ENCODE peak calls at places on chromosomes 12 and 14, in eight cellular contexts. U is fibroblast of mammary gland; N is dorsolateral prefrontal cortex; Y is kidney tubule cell; D is naive thymus-derived CD4-positive, alpha-beta T cell; G is HFF-Myc; Q is GM12864; I is activated T-helper 1 cell treated with anti-CD3 and anti-CD28 coated beads, Interleukin-12 subunit alpha, Interleukin-12 subunit beta, Interleukin-2, Interleukin-4 antibody, amounts not matched to agents 30 ng/mL and 10 ng/mL and 1 ng/mL, durations not matched to agents 14 hours and 24 hours and 36 hours. H is an unnamed sample.

GRCh38 chr14:70622111-70622712 is 19.5 kb upstream of the TTC9 start:
- DNase-seq in D (peak; percentile 66), G (no peak), Q (no peak), Y (peak; percentile 65), N (no peak), I (peak; percentile 51), U (peak; percentile 32), H (no peak)

GRCh38 chr12:108635201-108635996 is 1.7 kb upstream of the SELPLG start:
- DNase-seq in I (peak; percentile 53), G (no peak), N (no peak), D (peak; percentile 54), Y (no peak), Q (peak; percentile 99), U (no peak), H (no peak)

GRCh38 chr14:56569174-56569573 is 10.4 kb upstream of the TMEM260 start:
- DNase-seq in G (no peak), N (no peak), Q (no peak), Y (no peak), U (peak; percentile 43), I (no peak), D (no peak), H (no peak)

GRCh38 chr12:102669056-102669455 is 188.7 kb upstream of the IGF1 start:
- DNase-seq in I (no peak), U (no peak), Q (no peak), Y (no peak), N (no peak), G (no peak), D (no peak), H (no peak)

GRCh38 chr12:10501031-10501430 is 4.7 kb upstream of the EIF2S3B start:
- DNase-seq in I (no peak), Y (peak; percentile 6), U (peak; percentile 20), G (no peak), D (no peak), Q (no peak), N (no peak), H (no peak)

GRCh38 chr14:102187044-102187443 is 47.3 kb downstream of the WDR20 start:
- DNase-seq in I (no peak), Q (no peak), U (peak; percentile 91), N (no peak), G (peak; percentile 52), D (no peak), Y (peak; percentile 65), H (no peak)

GRCh38 chr12:14710632-14711324 is 14.4 kb upstream of the GUCY2C start:
- DNase-seq in U (no peak), D (no peak), Q (no peak), Y (no peak), N (no peak), I (no peak), G (no peak), H (no peak)

GRCh38 chr14:100861188-100861936 is 35.4 kb downstream of the MEG3 start:
- DNase-seq in N (peak; percentile 22), G (no peak), D (no peak), I (no peak), Y (no peak), U (peak; percentile 36), Q (no peak), H (no peak)

GRCh38 chr12:32365473-32366064 is 33.8 kb upstream of the FGD4 start:
- DNase-seq in I (peak; percentile 14), D (peak; percentile 21), Y (peak; percentile 75), G (peak; percentile 47), Q (peak; percentile 33), N (no peak), U (peak; percentile 81), H (peak; percentile 77)

GRCh38 chr12:131091976-131092691 is 138.4 kb downstream of the ADGRD1 start:
- DNase-seq in I (no peak), D (no peak), G (no peak), Y (no peak), N (peak; percentile 35), Q (no peak), U (no peak), H (no peak)

GRCh38 chr12:5619628-5620027 is 187.7 kb downstream of the NTF3 start:
- DNase-seq in G (no peak), Q (no peak), U (no peak), Y (no peak), N (no peak), D (no peak), I (no peak), H (no peak)

GRCh38 chr12:19848426-19848825 is 409.1 kb downstream of the AEBP2 start:
- DNase-seq in Q (no peak), N (no peak), D (no peak), Y (no peak), U (no peak), I (no peak), G (no peak), H (no peak)

GRCh38 chr14:89435527-89436273 is 18.7 kb upstream of the FOXN3 start:
- DNase-seq in I (no peak), D (no peak), Q (no peak), G (no peak), Y (no peak), N (no peak), U (no peak), H (no peak)

GRCh38 chr14:67418368-67419174 is 6.6 kb upstream of the PLEK2 start:
- DNase-seq in N (no peak), I (no peak), G (no peak), Y (peak; percentile 38), D (no peak), U (no peak), Q (no peak), H (no peak)

GRCh38 chr12:20490213-20490612 is 121.9 kb downstream of the PDE3A start:
- DNase-seq in I (no peak), D (no peak), U (peak; percentile 38), G (no peak), Y (no peak), Q (no peak), N (no peak), H (no peak)

GRCh38 chr12:26954027-26954426 is 15.8 kb downstream of the FGFR1OP2 start:
- DNase-seq in Y (no peak), D (no peak), Q (no peak), G (no peak), I (no peak), U (no peak), N (no peak), H (no peak)